ENCODE peak calls at places on chromosomes 13 and 19, in eight cellular contexts. B is lower leg skin, N is AG04449, K is heart right ventricle, L is type B pancreatic cell, W is AG09319, T is MCF 10A, R is GM12865. D is an unnamed sample.

GRCh38 chr19:10001899-10002298 is 8.4 kb downstream of the COL5A3 start:
- DNase-seq in B (no peak), N (no peak), K (peak; percentile 71), L (no peak), W (no peak), T (peak; percentile 30), R (no peak), D (no peak)

GRCh38 chr19:4896372-4896771 is 6.3 kb downstream of the ARRDC5 start:
- DNase-seq in B (no peak), N (no peak), K (no peak), L (no peak), W (no peak), T (peak; percentile 90), R (no peak), D (no peak)

GRCh38 chr19:19461671-19462622 is 53.4 kb downstream of the TSSK6 start:
- DNase-seq in B (no peak), N (no peak), K (peak; percentile 68), L (no peak), W (no peak), T (no peak), R (no peak), D (no peak)

GRCh38 chr13:92767468-92767867 is 459.1 kb upstream of the GPC6 start:
- DNase-seq in B (no peak), N (no peak), K (no peak), L (no peak), W (no peak), T (no peak), R (peak; percentile 5), D (peak; percentile 3)

GRCh38 chr19:2567996-2568395 is 92.1 kb downstream of the GADD45B start:
- DNase-seq in B (no peak), N (no peak), K (no peak), L (no peak), W (no peak), T (no peak), R (no peak), D (no peak)

GRCh38 chr19:43784251-43784980 is 3.6 kb upstream of the KCNN4 start:
- DNase-seq in B (no peak), N (peak; percentile 47), K (no peak), L (no peak), W (peak; percentile 46), T (peak; percentile 96), R (peak; percentile 81), D (peak; percentile 45)

GRCh38 chr19:40612831-40613668 is 11.9 kb downstream of the LTBP4 start:
- DNase-seq in B (peak; percentile 93), N (no peak), K (peak; percentile 74), L (no peak), W (no peak), T (no peak), R (peak; percentile 78), D (peak; percentile 88)

GRCh38 chr13:80276371-80277289 is 64.3 kb downstream of the SPRY2 start:
- DNase-seq in B (no peak), N (peak; percentile 33), K (no peak), L (no peak), W (no peak), T (no peak), R (peak; percentile 32), D (peak; percentile 10)

GRCh38 chr13:42272115-42272756 is at the start of gene AKAP11:
- DNase-seq in B (peak; percentile 86), N (no peak), K (peak; percentile 57), L (peak; percentile 76), W (no peak), T (peak; percentile 34), R (no peak), D (no peak)

GRCh38 chr13:42477588-42478190 is 96.3 kb upstream of the TNFSF11 start:
- DNase-seq in B (no peak), N (no peak), K (no peak), L (no peak), W (no peak), T (peak; percentile 55), R (no peak), D (no peak)

GRCh38 chr13:21749410-21749809 is 78.5 kb downstream of the FGF9 start:
- DNase-seq in B (no peak), N (no peak), K (no peak), L (no peak), W (no peak), T (no peak), R (no peak), D (no peak)

GRCh38 chr13:20658451-20658850 is 45.0 kb upstream of the IL17D start:
- DNase-seq in B (no peak), N (no peak), K (no peak), L (no peak), W (no peak), T (peak; percentile 1), R (no peak), D (no peak)

GRCh38 chr19:55616395-55616875 is 7.9 kb downstream of the ZNF784 start:
- DNase-seq in B (no peak), N (no peak), K (no peak), L (no peak), W (no peak), T (no peak), R (no peak), D (no peak)

GRCh38 chr19:51157265-51157664 is 15.2 kb downstream of the SIGLEC7 start:
- DNase-seq in B (no peak), N (no peak), K (no peak), L (no peak), W (no peak), T (no peak), R (peak; percentile 29), D (no peak)

GRCh38 chr13:99009987-99010551 is 32.2 kb upstream of the DOCK9 start:
- DNase-seq in B (no peak), N (no peak), K (no peak), L (no peak), W (no peak), T (no peak), R (no peak), D (no peak)

GRCh38 chr19:8366961-8367326 is 3.0 kb downstream of the ANGPTL4 start:
- DNase-seq in B (no peak), N (no peak), K (no peak), L (no peak), W (no peak), T (peak; percentile 79), R (no peak), D (no peak)

GRCh38 chr19:55681131-55682087 is 6.4 kb downstream of the EPN1 start:
- DNase-seq in B (no peak), N (no peak), K (no peak), L (no peak), W (no peak), T (no peak), R (no peak), D (no peak)

GRCh38 chr19:58229255-58229639 is 533 bp downstream of the ZNF544 start:
- DNase-seq in B (no peak), N (no peak), K (no peak), L (no peak), W (no peak), T (peak; percentile 53), R (peak; percentile 48), D (no peak)

GRCh38 chr19:41352609-41353465 is 885 bp downstream of the TGFB1 start:
- DNase-seq in B (peak; percentile 94), N (no peak), K (peak; percentile 74), L (peak; percentile 76), W (no peak), T (peak; percentile 74), R (peak; percentile 80), D (peak; percentile 88)

GRCh38 chr13:47133024-47133445 is 236.2 kb upstream of the HTR2A start:
- DNase-seq in B (no peak), N (no peak), K (no peak), L (no peak), W (no peak), T (no peak), R (no peak), D (no peak)

GRCh38 chr19:45554481-45554880 is 30.1 kb downstream of the OPA3 start:
- DNase-seq in B (no peak), N (no peak), K (no peak), L (no peak), W (no peak), T (no peak), R (no peak), D (peak; percentile 16)
- TF ChIP-seq CTCF in B (no peak), N (no peak), K (no peak), L (no peak), W (no peak), T (no peak), R (no peak), D (no peak)

GRCh38 chr13:77417897-77418296 is 91.0 kb upstream of the MYCBP2 start:
- DNase-seq in B (no peak), N (no peak), K (no peak), L (no peak), W (no peak), T (no peak), R (no peak), D (no peak)

GRCh38 chr13:77425705-77426104 is 98.8 kb upstream of the MYCBP2 start:
- DNase-seq in B (no peak), N (no peak), K (no peak), L (no peak), W (no peak), T (no peak), R (no peak), D (no peak)

GRCh38 chr13:77416666-77417212 is 89.8 kb upstream of the MYCBP2 start:
- DNase-seq in B (no peak), N (no peak), K (no peak), L (no peak), W (no peak), T (no peak), R (no peak), D (no peak)

GRCh38 chr13:77422724-77423123 is 95.8 kb upstream of the MYCBP2 start:
- DNase-seq in B (no peak), N (no peak), K (no peak), L (no peak), W (no peak), T (no peak), R (no peak), D (no peak)
- TF ChIP-seq CTCF in B (no peak), N (no peak), K (no peak), L (no peak), W (no peak), T (no peak), R (no peak), D (no peak)

GRCh38 chr13:111035861-111036260 is 79.2 kb upstream of the ARHGEF7 start:
- DNase-seq in B (peak; percentile 42), N (no peak), K (no peak), L (no peak), W (no peak), T (no peak), R (no peak), D (no peak)

GRCh38 chr13:111038887-111039286 is 76.2 kb upstream of the ARHGEF7 start:
- DNase-seq in B (peak; percentile 40), N (no peak), K (no peak), L (no peak), W (no peak), T (no peak), R (no peak), D (no peak)

GRCh38 chr13:111036665-111037064 is 78.4 kb upstream of the ARHGEF7 start:
- DNase-seq in B (no peak), N (no peak), K (no peak), L (no peak), W (no peak), T (no peak), R (no peak), D (no peak)

GRCh38 chr13:111039735-111040134 is 75.4 kb upstream of the ARHGEF7 start:
- DNase-seq in B (no peak), N (no peak), K (no peak), L (no peak), W (no peak), T (no peak), R (no peak), D (no peak)

GRCh38 chr13:111037838-111038397 is 77.2 kb upstream of the ARHGEF7 start:
- DNase-seq in B (peak; percentile 59), N (no peak), K (no peak), L (no peak), W (no peak), T (no peak), R (no peak), D (no peak)
- TF ChIP-seq CTCF in B (no peak), N (no peak), K (no peak), L (no peak), W (no peak), T (no peak), R (no peak), D (no peak)

GRCh38 chr19:17488593-17489391 is 18.5 kb downstream of the SLC27A1 start:
- DNase-seq in B (peak; percentile 92), N (no peak), K (peak; percentile 51), L (peak; percentile 84), W (no peak), T (peak; percentile 67), R (peak; percentile 88), D (peak; percentile 88)
- TF ChIP-seq CTCF in B (no peak), N (no peak), K (no peak), L (peak; percentile 52), W (no peak), T (no peak), R (peak; percentile 26), D (peak; percentile 23)

D was measured in GM20000.